ENCODE peak calls at places on chromosomes 5 and 9, in ten cellular contexts. P is esophagus squamous epithelium; O is GM10248; Y is mucosa of descending colon; I is neural crest cell; A is CD8-positive, alpha-beta T cell; M is RWPE1; Q is AG04450; C is brain microvascular endothelial cell; F is right atrium auricular region. E is an unnamed sample.

GRCh38 chr9:137956039-137956438 is 78.5 kb downstream of the CACNA1B start:
- DNase-seq in P (no peak), O (peak), Y (no peak), I (no peak), A (no peak), M (no peak), Q (no peak), C (no peak), F (no peak), E (no peak)

GRCh38 chr5:27241564-27242257 is 203.3 kb upstream of the CDH9 start:
- DNase-seq in P (no peak), O (no peak), Y (no peak), I (no peak), A (no peak), M (peak), Q (peak), C (peak), F (no peak), E (no peak)

GRCh38 chr9:136944519-136945332 is at the start of the genes C8G and FBXW5:
- DNase-seq in P (peak), O (peak), Y (peak), I (peak), A (peak), M (peak), Q (peak), C (peak), F (peak), E (peak)

GRCh38 chr5:9698849-9699240 is 68.7 kb upstream of the TAS2R1 start:
- DNase-seq in P (no peak), O (no peak), Y (no peak), I (no peak), A (no peak), M (no peak), Q (no peak), C (no peak), F (no peak), E (no peak)

GRCh38 chr5:124932791-124933600 is 186.6 kb upstream of the ZNF608 start:
- DNase-seq in P (no peak), O (no peak), Y (no peak), I (no peak), A (no peak), M (no peak), Q (no peak), C (no peak), F (no peak), E (no peak)

GRCh38 chr5:72314571-72315172 is 5.4 kb downstream of the MRPS27 start:
- DNase-seq in P (no peak), O (no peak), Y (no peak), I (no peak), A (no peak), M (peak), Q (peak), C (peak), F (no peak), E (no peak)

GRCh38 chr5:9545301-9545958 is 445 bp downstream of the SEMA5A start:
- DNase-seq in P (no peak), O (no peak), Y (peak), I (no peak), A (no peak), M (no peak), Q (no peak), C (no peak), F (no peak), E (no peak)

GRCh38 chr9:26856413-26857032 is 36.1 kb downstream of the CAAP1 start:
- DNase-seq in P (no peak), O (peak), Y (no peak), I (peak), A (no peak), M (peak), Q (no peak), C (peak), F (no peak), E (peak)

GRCh38 chr9:134957165-134957944 is 39.6 kb upstream of the FCN1 start:
- DNase-seq in P (no peak), O (no peak), Y (no peak), I (no peak), A (no peak), M (no peak), Q (no peak), C (no peak), F (no peak), E (no peak)

GRCh38 chr9:98410185-98410697 is 154.8 kb upstream of the TBC1D2 start:
- DNase-seq in P (no peak), O (no peak), Y (no peak), I (peak), A (no peak), M (peak), Q (peak), C (peak), F (no peak), E (peak)

GRCh38 chr5:73899916-73900315 is 273.9 kb downstream of the ARHGEF28 start:
- DNase-seq in P (no peak), O (no peak), Y (no peak), I (no peak), A (no peak), M (no peak), Q (no peak), C (no peak), F (no peak), E (no peak)

GRCh38 chr5:38452201-38452600 is 104.2 kb downstream of the LIFR start:
- DNase-seq in P (no peak), O (no peak), Y (no peak), I (no peak), A (no peak), M (no peak), Q (no peak), C (no peak), F (no peak), E (no peak)

GRCh38 chr5:54676466-54676865 is 158.9 kb downstream of the SNX18 start:
- DNase-seq in P (no peak), O (no peak), Y (no peak), I (no peak), A (no peak), M (no peak), Q (no peak), C (no peak), F (no peak), E (no peak)

GRCh38 chr9:97703437-97704326 is 6.5 kb upstream of the XPA start:
- DNase-seq in P (no peak), O (no peak), Y (no peak), I (no peak), A (no peak), M (peak), Q (no peak), C (peak), F (no peak), E (no peak)

GRCh38 chr9:34809504-34810186 is 99.7 kb upstream of the CCL21 start:
- DNase-seq in P (no peak), O (no peak), Y (peak), I (peak), A (no peak), M (peak), Q (no peak), C (peak), F (no peak), E (no peak)

GRCh38 chr5:65779643-65780042 is 57.6 kb downstream of the NLN start:
- DNase-seq in P (no peak), O (peak), Y (no peak), I (no peak), A (no peak), M (no peak), Q (no peak), C (no peak), F (no peak), E (no peak)

GRCh38 chr5:74206571-74207550 is 433.7 kb downstream of the ENC1 start:
- DNase-seq in P (no peak), O (no peak), Y (no peak), I (no peak), A (no peak), M (peak), Q (no peak), C (peak), F (peak), E (no peak)

GRCh38 chr5:158752656-158752973 is 347.1 kb downstream of the EBF1 start:
- DNase-seq in P (no peak), O (no peak), Y (no peak), I (no peak), A (no peak), M (no peak), Q (no peak), C (no peak), F (no peak), E (no peak)

GRCh38 chr5:16480821-16481538 is 15.4 kb upstream of the ZNF622 start:
- DNase-seq in P (no peak), O (no peak), Y (no peak), I (no peak), A (no peak), M (peak), Q (no peak), C (no peak), F (no peak), E (no peak)

GRCh38 chr5:170473642-170474041 is 30.2 kb upstream of the KCNIP1 start:
- DNase-seq in P (no peak), O (no peak), Y (no peak), I (no peak), A (no peak), M (no peak), Q (no peak), C (no peak), F (peak), E (no peak)

GRCh38 chr5:107526-107925 is 15.6 kb downstream of the PLEKHG4B start:
- DNase-seq in P (no peak), O (no peak), Y (no peak), I (no peak), A (no peak), M (no peak), Q (no peak), C (no peak), F (no peak), E (no peak)

GRCh38 chr5:152987156-152987555 is 503.3 kb upstream of the GRIA1 start:
- DNase-seq in P (no peak), O (no peak), Y (no peak), I (no peak), A (no peak), M (no peak), Q (no peak), C (no peak), F (no peak), E (no peak)

GRCh38 chr9:22036866-22037626 is 27.9 kb upstream of the CDKN2B start:
- DNase-seq in P (no peak), O (no peak), Y (no peak), I (no peak), A (no peak), M (peak), Q (no peak), C (no peak), F (no peak), E (no peak)

GRCh38 chr9:27280249-27280648 is 16.7 kb downstream of the EQTN start:
- DNase-seq in P (no peak), O (no peak), Y (no peak), I (no peak), A (no peak), M (no peak), Q (no peak), C (no peak), F (no peak), E (no peak)

GRCh38 chr9:3482578-3482977 is 43.2 kb downstream of the RFX3 start:
- DNase-seq in P (no peak), O (no peak), Y (no peak), I (no peak), A (no peak), M (no peak), Q (no peak), C (no peak), F (no peak), E (no peak)

GRCh38 chr9:126515001-126515872 is 98.5 kb upstream of the LMX1B start:
- DNase-seq in P (no peak), O (no peak), Y (no peak), I (no peak), A (no peak), M (no peak), Q (no peak), C (no peak), F (no peak), E (no peak)

GRCh38 chr5:169195601-169196000 is 105.3 kb downstream of the SLIT3 start:
- DNase-seq in P (no peak), O (no peak), Y (no peak), I (no peak), A (no peak), M (no peak), Q (no peak), C (peak), F (no peak), E (no peak)

GRCh38 chr9:36263662-36264061 is 5.4 kb upstream of the GNE start:
- DNase-seq in P (no peak), O (no peak), Y (no peak), I (no peak), A (no peak), M (no peak), Q (no peak), C (no peak), F (no peak), E (no peak)

GRCh38 chr9:36264896-36265295 is 6.6 kb upstream of the GNE start:
- DNase-seq in P (no peak), O (no peak), Y (no peak), I (no peak), A (no peak), M (no peak), Q (no peak), C (no peak), F (no peak), E (no peak)

GRCh38 chr9:36258170-36258988 is at the start of gene GNE:
- DNase-seq in P (peak), O (peak), Y (peak), I (peak), A (peak), M (peak), Q (peak), C (peak), F (peak), E (peak)

GRCh38 chr9:36258989-36259315 is 704 bp upstream of the GNE start:
- DNase-seq in P (no peak), O (no peak), Y (no peak), I (no peak), A (no peak), M (no peak), Q (no peak), C (no peak), F (no peak), E (no peak)
- TF ChIP-seq CTCF in P (no peak), O (no peak), Y (no peak), I (no peak), A (no peak), M (no peak), Q (no peak), C (no peak), F (no peak), E (no peak)

GRCh38 chr5:138543730-138544104 is 681 bp upstream of the ETF1 start:
- DNase-seq in P (no peak), O (peak), Y (no peak), I (no peak), A (no peak), M (peak), Q (no peak), C (no peak), F (no peak), E (no peak)
- TF ChIP-seq CTCF in P (no peak), O (no peak), Y (no peak), I (no peak), A (no peak), M (no peak), Q (no peak), C (no peak), F (no peak), E (no peak)

DNA sequence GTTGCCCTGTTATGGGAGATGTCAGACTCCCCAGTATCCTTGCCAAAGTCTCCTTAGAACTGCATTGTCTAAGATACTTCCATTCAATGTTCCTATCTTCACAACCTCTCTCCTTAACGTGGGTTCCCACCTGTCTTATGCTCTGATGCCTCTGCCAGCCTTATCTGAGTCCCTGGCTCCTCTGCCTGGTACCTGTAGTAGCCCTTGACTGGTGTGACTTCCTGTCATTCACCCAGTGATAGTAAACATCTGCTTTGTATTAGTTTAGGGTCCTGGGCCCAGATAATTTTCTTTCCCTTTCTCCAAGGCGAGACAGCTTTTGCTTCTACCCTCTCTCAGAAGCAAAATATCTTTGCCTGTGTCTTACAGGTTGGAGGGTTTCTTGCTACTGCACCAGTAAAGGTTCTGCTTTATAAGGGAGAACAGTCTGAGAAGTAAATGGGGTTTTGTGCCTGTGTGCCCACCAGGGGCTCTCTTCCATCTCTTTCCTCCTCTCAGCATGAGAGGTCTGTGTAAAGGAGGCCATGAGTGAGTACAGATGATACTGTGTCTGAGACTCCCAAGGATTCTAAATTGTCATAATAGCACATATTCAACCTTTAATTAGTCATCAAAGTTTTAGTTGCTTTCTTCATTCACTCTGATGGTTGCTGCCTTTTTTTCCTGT is 220.8 kb downstream of the PRR16 start:
- DNase-seq in P (no peak), O (no peak), Y (no peak), I (no peak), A (no peak), M (no peak), Q (no peak), C (no peak), F (no peak), E (peak)
- TF ChIP-seq CTCF in P (no peak), O (no peak), Y (no peak), I (no peak), A (no peak), M (peak), Q (peak), C (peak), F (no peak), E (peak)

GRCh38 chr5:92665506-92665905 is 915.5 kb downstream of the NR2F1-AS1 start:
- DNase-seq in P (no peak), O (no peak), Y (no peak), I (no peak), A (no peak), M (no peak), Q (no peak), C (no peak), F (no peak), E (no peak)
- TF ChIP-seq CTCF in P (no peak), O (no peak), Y (no peak), I (no peak), A (no peak), M (no peak), Q (no peak), C (no peak), F (no peak), E (no peak)

GRCh38 chr5:179923422-179923821 is 15.7 kb upstream of the TBC1D9B start:
- DNase-seq in P (no peak), O (no peak), Y (no peak), I (no peak), A (no peak), M (no peak), Q (no peak), C (no peak), F (no peak), E (peak)

GRCh38 chr5:179926657-179927056 is 19.0 kb upstream of the TBC1D9B start:
- DNase-seq in P (no peak), O (no peak), Y (no peak), I (no peak), A (no peak), M (no peak), Q (no peak), C (no peak), F (no peak), E (no peak)

GRCh38 chr5:179930788-179931473 is 23.2 kb upstream of the TBC1D9B start:
- DNase-seq in P (no peak), O (no peak), Y (no peak), I (no peak), A (no peak), M (no peak), Q (no peak), C (no peak), F (no peak), E (no peak)

GRCh38 chr5:179927834-179928233 is 20.1 kb upstream of the TBC1D9B start:
- DNase-seq in P (no peak), O (no peak), Y (no peak), I (no peak), A (no peak), M (no peak), Q (no peak), C (no peak), F (no peak), E (no peak)
- TF ChIP-seq CTCF in P (no peak), O (no peak), Y (no peak), I (no peak), A (no peak), M (no peak), Q (no peak), C (no peak), F (no peak), E (no peak)

DNA sequence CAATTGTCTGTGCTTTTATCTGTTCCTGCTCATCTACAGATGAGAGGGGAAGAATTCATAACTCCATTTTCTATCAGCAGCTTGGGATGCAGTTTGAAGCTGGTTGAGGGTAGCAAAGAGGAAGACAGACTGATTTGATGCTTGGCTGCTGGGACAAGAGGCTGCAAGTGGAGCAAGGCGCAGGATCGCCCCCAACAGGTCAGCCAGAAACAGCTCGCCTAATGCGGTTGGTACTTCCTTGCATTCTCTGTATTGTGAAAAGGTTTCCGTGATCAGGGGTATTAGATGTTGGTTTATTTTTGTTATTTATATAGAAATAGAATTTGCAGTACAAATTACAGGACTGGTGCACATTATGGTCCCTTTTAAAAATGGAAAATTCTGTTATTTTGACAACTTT is 40.6 kb downstream of the ZNF883 start:
- DNase-seq in P (no peak), O (no peak), Y (peak), I (peak), A (no peak), M (no peak), Q (no peak), C (no peak), F (no peak), E (peak)
- TF ChIP-seq CTCF in P (no peak), O (no peak), Y (peak), I (peak), A (no peak), M (no peak), Q (peak), C (peak), F (no peak), E (peak)

DNA sequence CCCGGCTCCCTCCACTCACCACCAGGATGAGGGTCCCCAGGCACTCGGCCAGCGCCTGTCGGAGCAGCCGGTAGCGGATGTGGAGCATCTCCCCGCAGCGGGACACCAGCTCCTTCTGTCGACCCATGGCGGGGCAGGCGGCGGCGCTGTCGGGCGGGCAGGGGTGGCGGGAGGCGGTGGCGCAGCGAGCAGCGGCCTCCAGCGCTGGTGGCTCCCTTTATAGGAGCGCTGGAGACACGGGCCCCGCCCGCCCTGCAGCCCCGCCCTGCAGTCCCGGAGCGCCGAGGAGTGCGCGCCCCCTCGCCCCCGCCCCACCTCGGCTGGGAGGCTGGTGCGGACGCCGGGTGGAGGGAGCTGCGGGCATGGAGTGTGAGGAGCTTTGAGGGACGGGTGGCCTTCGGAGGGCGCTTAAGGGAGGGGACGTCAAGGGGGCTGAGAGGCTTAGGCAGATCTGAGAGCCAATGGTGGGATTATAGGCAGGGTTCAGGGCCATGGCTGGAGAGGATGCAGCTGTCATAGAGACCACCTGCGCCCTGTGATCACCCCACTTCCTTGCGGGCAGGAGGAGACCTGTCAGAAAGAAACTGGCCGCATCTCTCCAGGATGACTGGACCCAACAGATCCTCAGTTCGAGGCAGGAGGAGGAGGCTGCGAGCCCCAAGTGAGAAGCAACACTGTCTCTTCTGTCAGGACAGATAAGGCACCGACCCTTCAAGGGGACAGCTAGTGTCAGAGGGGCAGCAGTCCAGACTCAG is at the start of gene AQP3:
- DNase-seq in P (no peak), O (peak), Y (peak), I (peak), A (peak), M (peak), Q (no peak), C (peak), F (peak), E (peak)
- TF ChIP-seq CTCF in P (peak), O (peak), Y (peak), I (no peak), A (no peak), M (no peak), Q (peak), C (no peak), F (peak), E (peak)

E was measured in OCI-LY7.